ENCODE peak calls at places on chromosomes 5 and 9, in four cellular contexts. X is stimulated activated CD8-positive, alpha-beta memory T cell treated with anti-CD3 and anti-CD28 coated beads, Interleukin-7, amount 100 ng/mL, for 1 hour; B is endothelial cell; H is stimulated activated CD4-positive, alpha-beta T cell treated with anti-CD3 and anti-CD28 coated beads, Interleukin-15, amount 100 ng/mL, for 1 hour. A is an unnamed sample.

GRCh38 chr9:1267581-1267980 is 217.4 kb downstream of the DMRT2 start:
- DNase-seq in X (no peak), B (no peak), H (no peak), A (no peak)

GRCh38 chr9:81789751-81790150 is 100.4 kb upstream of the TLE1 start:
- DNase-seq in X (no peak), B (no peak), H (no peak), A (no peak)

GRCh38 chr5:7650755-7651154 is 200.2 kb downstream of the CFAP90 start:
- DNase-seq in B (no peak), X (no peak), H (no peak), A (no peak)

GRCh38 chr9:107131108-107131799 is 151.8 kb upstream of the RAD23B start:
- DNase-seq in B (no peak), X (no peak), H (no peak), A (no peak)

GRCh38 chr9:106218427-106218826 is 524.1 kb downstream of the TMEM38B start:
- DNase-seq in X (no peak), H (no peak), B (no peak), A (no peak)

GRCh38 chr9:133768371-133768858 is 30.3 kb upstream of the SARDH start:
- DNase-seq in X (no peak), H (no peak), B (no peak), A (no peak)

GRCh38 chr9:108041551-108041950 is 552.0 kb upstream of the KLF4 start:
- DNase-seq in X (no peak), H (no peak), B (no peak), A (no peak)

GRCh38 chr5:149865746-149866145 is 78.8 kb downstream of the PDE6A start:
- DNase-seq in X (no peak), B (no peak), H (no peak), A (no peak)

GRCh38 chr5:96843140-96843539 is 33.2 kb upstream of the ERAP2 start:
- DNase-seq in X (no peak), B (no peak), H (no peak), A (no peak)

GRCh38 chr9:130354806-130355205 is 89.2 kb downstream of the HMCN2 start:
- DNase-seq in B (no peak), X (no peak), H (no peak), A (no peak)

GRCh38 chr5:62538017-62538942 is 40.3 kb upstream of the LRRC70 start:
- DNase-seq in B (no peak), H (no peak), X (no peak), A (no peak)

GRCh38 chr9:81649475-81649874 is 39.9 kb downstream of the TLE1 start:
- DNase-seq in B (no peak), X (no peak), H (no peak), A (no peak)

GRCh38 chr5:143244000-143244736 is 159.3 kb downstream of the NR3C1 start:
- DNase-seq in B (no peak), H (no peak), X (no peak), A (no peak)

GRCh38 chr5:17359451-17359965 is 138.5 kb upstream of the TAF11L2 start:
- DNase-seq in B (no peak), H (no peak), X (no peak), A (no peak)

GRCh38 chr9:38066907-38067610 is 2.0 kb downstream of the SHB start:
- DNase-seq in B (peak; percentile 53), X (no peak), H (no peak), A (no peak)

GRCh38 chr5:59276886-59277514 is 616.5 kb downstream of the PDE4D start:
- DNase-seq in B (no peak), H (no peak), X (no peak), A (no peak)

GRCh38 chr9:134968011-134968822 is 50.5 kb upstream of the FCN1 start:
- DNase-seq in X (no peak), H (no peak), B (no peak), A (no peak)

GRCh38 chr9:122015165-122015821 is 77.8 kb downstream of the TTLL11 start:
- DNase-seq in X (no peak), H (no peak), B (no peak), A (no peak)

GRCh38 chr5:66239034-66239433 is 94.9 kb downstream of the SREK1 start:
- DNase-seq in H (no peak), B (no peak), X (no peak), A (no peak)

GRCh38 chr5:134552301-134552700 is 26.8 kb downstream of the JADE2 start:
- DNase-seq in X (no peak), B (no peak), H (no peak), A (no peak)

GRCh38 chr9:130149654-130150286 is 22.4 kb upstream of the NCS1 start:
- DNase-seq in H (no peak), X (no peak), B (no peak), A (no peak)

GRCh38 chr9:87125819-87126218 is 178.5 kb upstream of the GAS1 start:
- DNase-seq in B (no peak), X (no peak), H (no peak), A (no peak)

GRCh38 chr5:156137482-156137881 is 189.5 kb upstream of the SGCD start:
- DNase-seq in X (no peak), H (no peak), B (no peak), A (no peak)

GRCh38 chr5:121819661-121820261 is 31.9 kb upstream of the FTMT start:
- DNase-seq in B (no peak), H (no peak), X (no peak), A (no peak)

GRCh38 chr5:172832383-172833315 is 1.4 kb upstream of the ERGIC1 start:
- DNase-seq in B (no peak), H (no peak), X (no peak), A (no peak)

GRCh38 chr9:37408933-37409710 is 13.4 kb upstream of the GRHPR start:
- DNase-seq in H (peak; percentile 29), B (no peak), X (no peak), A (no peak)

GRCh38 chr5:100832252-100833230 is 70.5 kb downstream of the ST8SIA4 start:
- DNase-seq in X (no peak), B (no peak), H (no peak), A (no peak)

GRCh38 chr5:163938595-163938994 is 433.2 kb downstream of the MAT2B start:
- DNase-seq in X (no peak), B (no peak), H (no peak), A (no peak)

GRCh38 chr9:127935765-127936221 is 1.9 kb downstream of the DPM2 start:
- DNase-seq in B (no peak), H (no peak), X (no peak), A (no peak)

GRCh38 chr5:102760815-102761214 is 5.7 kb downstream of the PAM start:
- DNase-seq in X (no peak), H (no peak), B (no peak), A (no peak)

GRCh38 chr5:126847318-126848221 is 70.6 kb downstream of the LMNB1 start:
- DNase-seq in B (no peak), H (no peak), X (no peak), A (no peak)

GRCh38 chr9:504921-505821 is 290.5 kb downstream of the DOCK8 start:
- DNase-seq in X (no peak), H (no peak), B (peak; percentile 46), A (no peak)

GRCh38 chr9:36141288-36141687 is 4.8 kb downstream of the GLIPR2 start:
- DNase-seq in H (no peak), B (no peak), X (no peak), A (no peak)

GRCh38 chr9:135692410-135692809 is 6.9 kb downstream of the SOHLH1 start:
- DNase-seq in B (no peak), H (no peak), X (no peak), A (no peak)

GRCh38 chr5:89282832-89283510 is 400.0 kb upstream of the MEF2C start:
- DNase-seq in H (no peak), B (no peak), X (no peak), A (no peak)

GRCh38 chr9:89461302-89461701 is 36.6 kb downstream of the SEMA4D start:
- DNase-seq in B (no peak), X (no peak), H (no peak), A (no peak)

GRCh38 chr5:32245742-32246141 is 67.0 kb downstream of the MTMR12 start:
- DNase-seq in B (no peak), H (no peak), X (no peak), A (no peak)

GRCh38 chr5:107104774-107105050 is 566.0 kb downstream of the EFNA5 start:
- DNase-seq in B (no peak), H (no peak), X (no peak), A (no peak)